ENCODE peak calls at places on chromosomes 4 and X, in six cellular contexts. R is heart left ventricle; D is fibroblast of lung; X is CD8-positive, alpha-beta memory T cell; T is WERI-Rb-1; F is GM23338. W is an unnamed sample.

GRCh38 chr4:57018930-57019329 is 40.2 kb downstream of the POLR2B start:
- DNase-seq in F (no peak), R (no peak), X (no peak), D (no peak), T (no peak), W (no peak)

GRCh38 chrX:133668225-133668931 is 253.1 kb upstream of the GPC4 start:
- DNase-seq in X (no peak), R (no peak), T (no peak), D (no peak), F (no peak), W (no peak)

GRCh38 chr4:47525154-47525819 is 40.2 kb downstream of the ATP10D start:
- DNase-seq in D (peak), X (no peak), T (no peak), R (no peak), F (no peak), W (no peak)

GRCh38 chrX:57519578-57520118 is 72.2 kb upstream of the ZXDB start:
- DNase-seq in T (no peak), R (no peak), X (no peak), F (no peak), D (no peak), W (no peak)

GRCh38 chr4:112938461-112939058 is 110.9 kb upstream of the ANK2 start:
- DNase-seq in D (peak), T (no peak), R (no peak), F (peak), X (no peak), W (no peak)

GRCh38 chr4:8706221-8707044 is 113.9 kb downstream of the CPZ start:
- DNase-seq in D (no peak), F (no peak), T (no peak), X (no peak), R (no peak), W (no peak)

GRCh38 chr4:156138781-156139280 is 185.2 kb upstream of the CTSO start:
- DNase-seq in X (no peak), D (no peak), T (no peak), R (no peak), F (no peak), W (no peak)

GRCh38 chr4:27008693-27009092 is 148.1 kb downstream of the STIM2 start:
- DNase-seq in R (no peak), T (no peak), F (no peak), D (no peak), X (no peak), W (no peak)

GRCh38 chr4:155707251-155707650 is 40.6 kb downstream of the GUCY1A1 start:
- DNase-seq in T (no peak), X (no peak), D (no peak), F (no peak), R (no peak), W (no peak)

GRCh38 chrX:54530358-54530900 is 410 bp downstream of the GNL3L start:
- DNase-seq in R (no peak), F (no peak), T (no peak), X (no peak), D (no peak), W (no peak)

GRCh38 chr4:42568610-42569207 is 88.2 kb downstream of the ATP8A1 start:
- DNase-seq in R (peak), T (peak), F (peak), X (peak), D (peak), W (peak)

GRCh38 chr4:6282247-6282646 is 12.6 kb downstream of the WFS1 start:
- DNase-seq in T (no peak), F (no peak), R (no peak), D (peak), X (no peak), W (no peak)

GRCh38 chrX:132858018-132858417 is 100.4 kb downstream of the HS6ST2 start:
- DNase-seq in X (no peak), T (no peak), F (no peak), R (no peak), D (peak), W (no peak)

GRCh38 chr4:152825336-152825735 is 45.6 kb downstream of the ARFIP1 start:
- DNase-seq in R (no peak), T (no peak), D (no peak), X (no peak), F (no peak), W (no peak)
- H3K27ac ChIP-seq in R (no peak), T (no peak), D (no peak), X (no peak), F (no peak), W (no peak)

DNA sequence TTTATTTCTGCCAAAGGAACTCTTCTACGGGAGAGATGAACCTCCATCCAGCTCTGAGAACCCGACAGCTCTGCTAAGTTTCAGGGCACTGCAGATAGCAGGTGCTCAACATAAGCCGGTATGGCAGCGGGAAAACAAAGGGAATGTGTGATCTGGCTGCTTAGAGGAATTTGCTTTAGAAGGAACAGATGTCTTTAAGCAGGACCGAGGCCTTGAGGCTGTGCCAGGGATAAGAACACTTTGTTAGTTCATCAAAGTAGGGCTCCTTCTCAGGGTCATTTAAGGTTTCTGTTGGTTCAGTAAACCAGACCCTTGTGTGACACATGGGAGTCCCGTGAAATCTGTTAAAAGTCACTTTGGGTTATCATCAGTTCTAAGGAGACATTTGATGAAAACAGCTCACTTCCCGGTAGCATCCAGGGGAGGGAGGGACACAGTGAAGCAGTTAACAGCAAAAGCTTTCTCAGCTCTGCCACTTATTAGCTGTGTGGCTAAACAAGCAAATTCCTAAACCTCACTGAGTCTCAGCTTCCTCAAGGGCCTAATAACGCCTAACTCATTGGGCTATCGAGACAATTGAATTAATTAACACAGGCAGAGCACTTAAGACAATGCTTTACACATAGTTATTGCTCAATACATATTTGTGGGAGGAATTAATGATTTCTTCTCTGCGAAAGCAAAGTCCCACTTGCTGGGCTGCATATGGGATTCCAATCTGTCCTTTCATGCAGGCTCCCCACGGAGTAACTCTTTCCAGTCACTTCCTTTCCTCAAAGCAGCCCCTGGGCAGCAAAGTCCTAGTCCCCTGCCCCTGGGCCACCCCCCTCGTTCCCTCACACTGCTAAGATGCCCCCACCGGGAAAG is 2.9 kb upstream of the FTSJ1 start:
- DNase-seq in D (no peak), F (peak), X (no peak), R (no peak), T (peak), W (no peak)
- H3K27ac ChIP-seq in D (no peak), F (peak), X (no peak), R (no peak), T (peak), W (no peak)

GRCh38 chr4:4860803-4861591 is 1.5 kb downstream of the MSX1 start:
- DNase-seq in X (no peak), D (no peak), R (peak), F (peak), T (no peak), W (no peak)

GRCh38 chr4:4858527-4858926 is 938 bp upstream of the MSX1 start:
- DNase-seq in X (no peak), R (no peak), D (no peak), T (no peak), F (no peak), W (no peak)

GRCh38 chr4:4859010-4859798 is at the start of gene MSX1:
- DNase-seq in T (peak), F (peak), D (peak), X (no peak), R (peak), W (peak)

GRCh38 chr4:4860381-4860802 is 927 bp downstream of the MSX1 start:
- DNase-seq in D (no peak), R (no peak), T (no peak), F (no peak), X (no peak), W (no peak)

GRCh38 chr4:4859799-4860380 is 425 bp downstream of the MSX1 start:
- DNase-seq in X (no peak), F (peak), T (no peak), D (no peak), R (no peak), W (no peak)
- H3K27ac ChIP-seq in X (no peak), F (no peak), T (peak), D (peak), R (peak), W (no peak)

DNA sequence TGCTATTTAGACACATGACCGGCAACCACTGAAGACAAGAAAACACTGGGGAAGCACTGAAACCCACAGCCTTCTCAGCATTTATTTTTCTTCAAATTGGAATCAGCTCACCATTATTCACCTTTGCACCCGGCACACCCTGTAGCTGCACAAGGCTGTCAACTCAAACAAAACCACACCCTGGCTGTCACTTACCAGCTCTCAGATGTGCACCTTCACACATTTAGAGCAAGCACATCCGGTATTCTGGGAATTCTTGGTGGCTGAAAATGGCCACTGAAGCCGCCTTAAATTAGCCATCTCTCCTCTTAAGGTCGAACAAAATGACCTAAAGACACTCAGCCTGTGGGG is 5.9 kb downstream of the ZFYVE28 start:
- DNase-seq in X (peak), T (no peak), R (no peak), F (no peak), D (no peak), W (no peak)
- H3K27ac ChIP-seq in X (peak), T (no peak), R (no peak), F (peak), D (peak), W (no peak)

DNA sequence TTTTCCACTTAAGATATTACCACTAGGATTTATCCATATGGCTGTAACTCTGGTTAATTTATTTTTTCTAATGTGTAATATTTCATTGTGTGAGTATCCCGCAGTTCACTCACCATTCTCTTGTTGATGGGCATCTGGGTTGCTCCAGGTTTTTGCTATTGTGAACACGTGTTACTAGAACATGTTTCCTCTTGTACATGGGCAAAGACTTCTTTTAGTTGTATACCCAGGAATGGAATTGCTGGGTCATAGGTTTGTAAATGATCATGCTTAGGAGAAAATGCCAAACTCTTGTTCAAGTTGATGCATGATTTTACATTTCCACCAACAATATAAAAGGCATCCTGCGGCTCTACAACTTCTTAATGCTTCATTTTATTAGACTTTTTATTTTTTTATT is 26.8 kb downstream of the SYNPO2 start:
- DNase-seq in X (no peak), T (no peak), F (no peak), D (no peak), R (no peak), W (no peak)
- H3K27ac ChIP-seq in X (no peak), T (no peak), F (no peak), D (no peak), R (no peak), W (no peak)

GRCh38 chr4:78091534-78091933 is 34.4 kb downstream of the FRAS1 start:
- DNase-seq in X (no peak), D (no peak), R (no peak), T (no peak), F (no peak), W (no peak)

GRCh38 chr4:78092850-78093249 is 35.7 kb downstream of the FRAS1 start:
- DNase-seq in T (no peak), D (no peak), R (no peak), X (no peak), F (peak), W (peak)
- H3K27ac ChIP-seq in T (no peak), D (no peak), R (no peak), X (no peak), F (peak), W (peak)